ENCODE peak calls at places on chromosomes 6 and 20, in six cellular contexts. One of them, this sample, is unnamed.

GRCh38 chr20:22966787-22967464 is 68.2 kb upstream of the SSTR4 start:
- DNase-seq in A549: no peak
- DNase-seq in HepG2: no peak
- DNase-seq in HCT116: no peak
- DNase-seq in K562: no peak
- DNase-seq in GM12878: no peak
- DNase-seq in this sample: no peak

GRCh38 chr6:140071601-140072062 is 697.2 kb upstream of the CITED2 start:
- DNase-seq in A549: no peak
- DNase-seq in HepG2: no peak
- DNase-seq in HCT116: no peak
- DNase-seq in K562: no peak
- DNase-seq in GM12878: peak; percentile 3
- DNase-seq in this sample: no peak

GRCh38 chr20:58932170-58932569 is 48.9 kb upstream of the NELFCD start:
- DNase-seq in A549: no peak
- DNase-seq in HepG2: no peak
- DNase-seq in HCT116: no peak
- DNase-seq in K562: no peak
- DNase-seq in GM12878: no peak
- DNase-seq in this sample: no peak

GRCh38 chr20:12700701-12701100 is 308.1 kb upstream of the SPTLC3 start:
- DNase-seq in A549: no peak
- DNase-seq in HepG2: no peak
- DNase-seq in HCT116: no peak
- DNase-seq in K562: no peak
- DNase-seq in GM12878: no peak
- DNase-seq in this sample: peak; percentile 54

GRCh38 chr6:4350571-4351505 is 215.5 kb upstream of the ECI2 start:
- DNase-seq in A549: no peak
- DNase-seq in HepG2: no peak
- DNase-seq in HCT116: no peak
- DNase-seq in K562: no peak
- DNase-seq in GM12878: no peak
- DNase-seq in this sample: no peak

GRCh38 chr6:126093108-126093507 is 106.8 kb downstream of the TRMT11 start:
- DNase-seq in A549: no peak
- DNase-seq in HepG2: no peak
- DNase-seq in HCT116: no peak
- DNase-seq in K562: no peak
- DNase-seq in GM12878: no peak
- DNase-seq in this sample: no peak

GRCh38 chr6:117687006-117687405 is 11.7 kb downstream of the NUS1 start:
- DNase-seq in A549: no peak
- DNase-seq in HepG2: no peak
- DNase-seq in HCT116: no peak
- DNase-seq in K562: no peak
- DNase-seq in GM12878: no peak
- DNase-seq in this sample: no peak

GRCh38 chr6:54730767-54731665 is 115.6 kb upstream of the FAM83B start:
- DNase-seq in A549: no peak
- DNase-seq in HepG2: no peak
- DNase-seq in HCT116: no peak
- DNase-seq in K562: no peak
- DNase-seq in GM12878: no peak
- DNase-seq in this sample: no peak

GRCh38 chr20:50924261-50924660 is 7.0 kb downstream of the ADNP start:
- DNase-seq in A549: no peak
- DNase-seq in HepG2: no peak
- DNase-seq in HCT116: no peak
- DNase-seq in K562: no peak
- DNase-seq in GM12878: no peak
- DNase-seq in this sample: no peak

GRCh38 chr6:166999845-167000253 is 652 bp downstream of the CEP43 start:
- DNase-seq in A549: no peak
- DNase-seq in HepG2: peak; percentile 74
- DNase-seq in HCT116: no peak
- DNase-seq in K562: no peak
- DNase-seq in GM12878: no peak
- DNase-seq in this sample: peak; percentile 69

GRCh38 chr20:4519530-4519929 is 202.2 kb upstream of the PRND start:
- DNase-seq in A549: no peak
- DNase-seq in HepG2: no peak
- DNase-seq in HCT116: no peak
- DNase-seq in K562: peak; percentile 9
- DNase-seq in GM12878: no peak
- DNase-seq in this sample: peak; percentile 78

GRCh38 chr6:144264270-144265060 is 20.7 kb upstream of the UTRN start:
- DNase-seq in A549: peak; percentile 64
- DNase-seq in HepG2: peak; percentile 87
- DNase-seq in HCT116: peak; percentile 71
- DNase-seq in K562: no peak
- DNase-seq in GM12878: no peak
- DNase-seq in this sample: peak; percentile 60

GRCh38 chr20:23126281-23127061 is 40.3 kb upstream of the CD93 start:
- DNase-seq in A549: no peak
- DNase-seq in HepG2: no peak
- DNase-seq in HCT116: no peak
- DNase-seq in K562: no peak
- DNase-seq in GM12878: no peak
- DNase-seq in this sample: no peak

GRCh38 chr6:45548657-45549515 is 171.2 kb upstream of the SUPT3H start:
- DNase-seq in A549: no peak
- DNase-seq in HepG2: no peak
- DNase-seq in HCT116: no peak
- DNase-seq in K562: no peak
- DNase-seq in GM12878: peak; percentile 75
- DNase-seq in this sample: no peak

GRCh38 chr6:30483677-30484279 is 5.5 kb upstream of the HLA-E start:
- DNase-seq in A549: no peak
- DNase-seq in HepG2: peak; percentile 66
- DNase-seq in HCT116: peak; percentile 54
- DNase-seq in K562: no peak
- DNase-seq in GM12878: peak; percentile 37
- DNase-seq in this sample: peak; percentile 74

GRCh38 chr20:54668271-54669053 is 193.1 kb downstream of the DOK5 start:
- DNase-seq in A549: peak; percentile 18
- DNase-seq in HepG2: peak; percentile 41
- DNase-seq in HCT116: no peak
- DNase-seq in K562: peak; percentile 29
- DNase-seq in GM12878: no peak
- DNase-seq in this sample: peak; percentile 69

GRCh38 chr6:116244284-116244683 is 9.6 kb downstream of the TSPYL4 start:
- DNase-seq in A549: no peak
- DNase-seq in HepG2: no peak
- DNase-seq in HCT116: no peak
- DNase-seq in K562: no peak
- DNase-seq in GM12878: no peak
- DNase-seq in this sample: no peak

GRCh38 chr6:105573138-105573537 is 170.3 kb upstream of the PREP start:
- DNase-seq in A549: no peak
- DNase-seq in HepG2: no peak
- DNase-seq in HCT116: no peak
- DNase-seq in K562: no peak
- DNase-seq in GM12878: no peak
- DNase-seq in this sample: no peak

GRCh38 chr6:135568366-135568765 is 70.8 kb upstream of the AHI1 start:
- DNase-seq in A549: no peak
- DNase-seq in HepG2: no peak
- DNase-seq in HCT116: no peak
- DNase-seq in K562: no peak
- DNase-seq in GM12878: peak; percentile 7
- DNase-seq in this sample: no peak

GRCh38 chr6:10989587-10989986 is 54.5 kb downstream of the ELOVL2 start:
- DNase-seq in A549: no peak
- DNase-seq in HepG2: no peak
- DNase-seq in HCT116: no peak
- DNase-seq in K562: no peak
- DNase-seq in GM12878: no peak
- DNase-seq in this sample: no peak

GRCh38 chr6:70241991-70242420 is 60.9 kb downstream of the COL9A1 start:
- DNase-seq in A549: no peak
- DNase-seq in HepG2: peak; percentile 24
- DNase-seq in HCT116: no peak
- DNase-seq in K562: peak; percentile 37
- DNase-seq in GM12878: no peak
- DNase-seq in this sample: peak; percentile 28

GRCh38 chr6:34836008-34836407 is 44.1 kb downstream of the BLTP3A start:
- DNase-seq in A549: no peak
- DNase-seq in HepG2: no peak
- DNase-seq in HCT116: no peak
- DNase-seq in K562: no peak
- DNase-seq in GM12878: no peak
- DNase-seq in this sample: no peak

GRCh38 chr6:32113386-32114352 is 4.5 kb upstream of the TNXB start:
- DNase-seq in A549: peak; percentile 34
- DNase-seq in HepG2: peak; percentile 80
- DNase-seq in HCT116: no peak
- DNase-seq in K562: peak; percentile 64
- DNase-seq in GM12878: no peak
- DNase-seq in this sample: peak; percentile 91

GRCh38 chr20:48025061-48025515 is 239.8 kb upstream of the SULF2 start:
- DNase-seq in A549: no peak
- DNase-seq in HepG2: no peak
- DNase-seq in HCT116: no peak
- DNase-seq in K562: no peak
- DNase-seq in GM12878: no peak
- DNase-seq in this sample: peak; percentile 21

GRCh38 chr6:50962213-50962759 is 143.6 kb downstream of the TFAP2B start:
- DNase-seq in A549: no peak
- DNase-seq in HepG2: no peak
- DNase-seq in HCT116: no peak
- DNase-seq in K562: no peak
- DNase-seq in GM12878: no peak
- DNase-seq in this sample: no peak

GRCh38 chr6:73121421-73121993 is 103.8 kb downstream of the KHDC1L start:
- DNase-seq in A549: no peak
- DNase-seq in HepG2: no peak
- DNase-seq in HCT116: no peak
- DNase-seq in K562: no peak
- DNase-seq in GM12878: no peak
- DNase-seq in this sample: peak; percentile 33

GRCh38 chr6:79466222-79466834 is 70.9 kb downstream of the LCA5 start:
- DNase-seq in A549: peak; percentile 7
- DNase-seq in HepG2: no peak
- DNase-seq in HCT116: peak; percentile 10
- DNase-seq in K562: no peak
- DNase-seq in GM12878: no peak
- DNase-seq in this sample: peak; percentile 60

GRCh38 chr6:90719321-90720195 is 132.7 kb upstream of the MAP3K7 start:
- DNase-seq in A549: no peak
- DNase-seq in HepG2: no peak
- DNase-seq in HCT116: no peak
- DNase-seq in K562: no peak
- DNase-seq in GM12878: no peak
- DNase-seq in this sample: no peak

GRCh38 chr20:3238616-3239025 is 369 bp downstream of the SLC4A11 start:
- DNase-seq in A549: peak; percentile 59
- DNase-seq in HepG2: no peak
- DNase-seq in HCT116: no peak
- DNase-seq in K562: peak; percentile 60
- DNase-seq in GM12878: no peak
- DNase-seq in this sample: peak; percentile 77

GRCh38 chr6:20906938-20907337 is 372.7 kb downstream of the CDKAL1 start:
- DNase-seq in A549: no peak
- DNase-seq in HepG2: no peak
- DNase-seq in HCT116: no peak
- DNase-seq in K562: no peak
- DNase-seq in GM12878: no peak
- DNase-seq in this sample: no peak

GRCh38 chr6:143112837-143113236 is 52.1 kb downstream of the AIG1 start:
- DNase-seq in A549: no peak
- DNase-seq in HepG2: no peak
- DNase-seq in HCT116: no peak
- DNase-seq in K562: no peak
- DNase-seq in GM12878: no peak
- DNase-seq in this sample: no peak

GRCh38 chr20:62618622-62619529 is 23.4 kb upstream of the SLCO4A1 start:
- DNase-seq in A549: no peak
- DNase-seq in HepG2: no peak
- DNase-seq in HCT116: no peak
- DNase-seq in K562: no peak
- DNase-seq in GM12878: no peak
- DNase-seq in this sample: peak; percentile 24
- H3K4me1 ChIP-seq in A549: peaks cover 32% of the 10 kb centered on the region
- H3K4me1 ChIP-seq in HepG2: peaks cover 57% of the 10 kb centered on the region
- H3K4me1 ChIP-seq in HCT116: peaks cover 25% of the 10 kb centered on the region
- H3K4me1 ChIP-seq in K562: peaks cover 11% of the 10 kb centered on the region
- H3K4me1 ChIP-seq in GM12878: peaks cover 39% of the 10 kb centered on the region
- H3K4me1 ChIP-seq in this sample: peaks cover 8% of the 10 kb centered on the region

DNA sequence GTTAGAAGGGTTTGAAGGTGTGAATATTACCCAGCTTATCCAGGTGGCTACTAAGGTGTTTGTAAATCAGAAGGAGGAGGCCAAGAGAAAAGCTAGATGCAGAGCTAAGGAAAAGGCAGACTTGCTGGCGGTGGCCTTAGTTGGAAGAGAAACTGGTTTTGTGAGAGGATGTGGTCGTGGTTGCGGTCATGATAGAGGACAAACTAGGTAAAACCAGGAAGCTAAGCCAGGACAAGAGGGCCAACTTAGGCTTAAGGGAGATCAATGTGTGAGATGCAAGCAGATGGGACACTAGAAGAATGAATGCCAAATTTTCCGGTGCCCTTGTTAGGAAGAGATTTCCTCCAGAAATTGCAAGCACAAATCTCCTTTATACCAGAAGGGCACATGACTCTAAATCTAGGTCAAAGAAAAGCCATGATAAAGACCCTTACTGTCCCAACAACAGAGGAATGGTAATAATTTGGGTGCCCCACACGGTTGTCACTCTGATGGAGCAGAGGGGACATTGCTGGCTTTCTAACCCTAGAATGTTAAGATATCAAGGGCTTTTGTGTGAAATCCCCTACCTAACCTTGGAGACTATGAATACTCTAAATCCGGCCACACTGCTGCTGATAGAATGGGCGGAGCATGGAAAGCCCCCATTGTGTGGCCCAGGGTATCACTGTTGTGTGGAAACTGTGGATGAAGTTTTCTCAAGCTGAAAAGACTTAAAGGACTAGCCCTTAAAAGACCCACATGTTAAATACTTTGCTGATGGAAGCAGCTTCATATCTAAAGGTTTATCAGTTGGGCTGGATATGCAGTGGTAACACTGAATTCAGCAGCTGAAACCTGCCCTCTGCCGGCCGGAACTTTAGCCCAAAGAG is 7.8 kb downstream of the IL22RA2 start:
- DNase-seq in A549: peak; percentile 15
- DNase-seq in HepG2: peak; percentile 35
- DNase-seq in HCT116: peak; percentile 6
- DNase-seq in K562: no peak
- DNase-seq in GM12878: peak; percentile 85
- DNase-seq in this sample: no peak
- TF ChIP-seq CTCF in A549: peak; percentile 40
- TF ChIP-seq CTCF in HepG2: peak; percentile 67
- TF ChIP-seq CTCF in HCT116: peak; percentile 47
- TF ChIP-seq CTCF in K562: peak; percentile 75
- TF ChIP-seq CTCF in GM12878: peak; percentile 58
- TF ChIP-seq CTCF in this sample: peak; percentile 18

GRCh38 chr6:85275338-85275985 is 174.4 kb upstream of the NT5E start:
- DNase-seq in A549: no peak
- DNase-seq in HepG2: no peak
- DNase-seq in HCT116: no peak
- DNase-seq in K562: no peak
- DNase-seq in GM12878: no peak
- DNase-seq in this sample: no peak
- TF ChIP-seq REST in A549: no peak
- TF ChIP-seq REST in HepG2: no peak
- TF ChIP-seq REST in HCT116: no peak
- TF ChIP-seq REST in K562: no peak
- TF ChIP-seq REST in GM12878: no peak
- TF ChIP-seq REST in this sample: no peak

GRCh38 chr6:155344341-155345006 is 30.2 kb upstream of the TFB1M start:
- DNase-seq in A549: no peak
- DNase-seq in HepG2: no peak
- DNase-seq in HCT116: no peak
- DNase-seq in K562: no peak
- DNase-seq in GM12878: no peak
- DNase-seq in this sample: no peak
- H3K4me1 ChIP-seq in A549: no peaks in the 10 kb centered on the region
- H3K4me1 ChIP-seq in HepG2: peaks cover 37% of the 10 kb centered on the region
- H3K4me1 ChIP-seq in HCT116: no peaks in the 10 kb centered on the region
- H3K4me1 ChIP-seq in K562: no peaks in the 10 kb centered on the region
- H3K4me1 ChIP-seq in GM12878: peaks cover 32% of the 10 kb centered on the region
- H3K4me1 ChIP-seq in this sample: no peaks in the 10 kb centered on the region

This sample was measured in GM23338.